ENCODE peak calls at places on chromosomes 12 and 14, in four cellular contexts. N is anterior cingulate cortex, E is GM23248, Z is sciatic nerve. B is an unnamed sample.
A peak's percentile ranks its signal among the peaks of the same experiment; 100 is the strongest.

GRCh38 chr14:50399251-50400032 is 2.8 kb upstream of the CDKL1 start:
- DNase-seq in Z (no peak), E (peak; percentile 71), N (no peak), B (no peak)

GRCh38 chr12:104456950-104457745 is 400 bp downstream of the CHST11 start:
- DNase-seq in E (peak; percentile 79), N (peak; percentile 76), Z (peak; percentile 86), B (peak; percentile 63)

GRCh38 chr14:67187210-67187609 is 2.0 kb upstream of the GARIN2 start:
- DNase-seq in N (no peak), E (peak; percentile 93), Z (no peak), B (no peak)

GRCh38 chr14:72776701-72777255 is 117.1 kb downstream of the DPF3 start:
- DNase-seq in E (no peak), Z (no peak), N (peak; percentile 18), B (no peak)

GRCh38 chr14:29320261-29320660 is 553.7 kb downstream of the FOXG1 start:
- DNase-seq in N (no peak), E (peak; percentile 6), Z (no peak), B (no peak)

GRCh38 chr12:132489078-132489601 is 811 bp upstream of the FBRSL1 start:
- DNase-seq in E (peak; percentile 37), Z (peak; percentile 75), N (no peak), B (peak; percentile 78)

GRCh38 chr12:26823391-26823790 is 9.6 kb downstream of the ITPR2 start:
- DNase-seq in E (peak; percentile 73), N (no peak), Z (no peak), B (no peak)

GRCh38 chr14:95143813-95144620 is 13.3 kb downstream of the DICER1 start:
- DNase-seq in N (no peak), Z (no peak), E (peak; percentile 39), B (no peak)

GRCh38 chr12:123094349-123095073 is 56.4 kb downstream of the PITPNM2 start:
- DNase-seq in E (peak; percentile 88), N (no peak), Z (no peak), B (no peak)

GRCh38 chr12:23813206-23813605 is 136.3 kb downstream of the SOX5 start:
- DNase-seq in Z (no peak), N (no peak), E (no peak), B (no peak)

GRCh38 chr12:75489187-75489586 is 8.6 kb downstream of the GLIPR1 start:
- DNase-seq in E (peak; percentile 24), N (no peak), Z (no peak), B (no peak)

GRCh38 chr12:66132408-66132807 is 1.9 kb upstream of the LLPH start:
- DNase-seq in Z (no peak), E (peak; percentile 89), N (no peak), B (no peak)

GRCh38 chr14:93994919-93995682 is 2.0 kb upstream of the CCDC197 start:
- DNase-seq in E (peak; percentile 96), N (peak; percentile 45), Z (no peak), B (no peak)

GRCh38 chr12:106767954-106768501 is 6.5 kb upstream of the RIC8B start:
- DNase-seq in E (no peak), N (no peak), Z (no peak), B (no peak)

GRCh38 chr14:72962829-72963312 is 36.6 kb downstream of the DCAF4 start:
- DNase-seq in Z (no peak), E (peak; percentile 87), N (no peak), B (no peak)

GRCh38 chr14:89466460-89466859 is 49.4 kb upstream of the FOXN3 start:
- DNase-seq in E (no peak), Z (no peak), N (no peak), B (no peak)